ENCODE peak calls at places on chromosomes 2 and 18, in eight cellular contexts. Z is Kasumi-1; B is stimulated activated naive CD8-positive, alpha-beta T cell treated with anti-CD3 and anti-CD28 coated beads, Interleukin-15, Interleukin-2, amounts not matched to agents 100 U/mL and 50 U/mL, for 24 hours; M is stimulated activated CD4-positive, alpha-beta T cell treated with anti-CD3 and anti-CD28 coated beads, Interleukin-1b, Interleukin-23, amount 100 ng/mL, for 24 hours; K is osteocyte; W is iPS DF 6.9; G is occipital lobe; T is stimulated activated CD8-positive, alpha-beta memory T cell treated with anti-CD3 and anti-CD28 coated beads, Interleukin-4, amount 100 ng/mL, for 4 hours. L is an unnamed sample.

GRCh38 chr18:31419457-31419932 is 28.0 kb upstream of the DSG3 start:
- DNase-seq in Z (no peak), B (no peak), M (no peak), K (no peak), W (no peak), G (no peak), T (no peak), L (no peak)

GRCh38 chr2:37838541-37839167 is 86.4 kb upstream of the RMDN2 start:
- DNase-seq in Z (no peak), B (no peak), M (no peak), K (peak), W (no peak), G (no peak), T (no peak), L (no peak)

GRCh38 chr2:144376475-144376874 is 143.4 kb downstream of the ZEB2 start:
- DNase-seq in Z (peak), B (no peak), M (no peak), K (no peak), W (no peak), G (no peak), T (no peak), L (no peak)

GRCh38 chr2:216571178-216571908 is 61.9 kb upstream of the IGFBP2 start:
- DNase-seq in Z (no peak), B (no peak), M (no peak), K (no peak), W (no peak), G (no peak), T (no peak), L (no peak)

GRCh38 chr2:161415041-161415440 is 1.1 kb upstream of the TBR1 start:
- DNase-seq in Z (peak), B (no peak), M (no peak), K (no peak), W (no peak), G (no peak), T (no peak), L (no peak)

GRCh38 chr18:8341481-8342230 is 267.6 kb upstream of the RAB12 start:
- DNase-seq in Z (no peak), B (no peak), M (no peak), K (no peak), W (no peak), G (no peak), T (no peak), L (no peak)

GRCh38 chr2:134140251-134140661 is 113.6 kb upstream of the MGAT5 start:
- DNase-seq in Z (no peak), B (no peak), M (no peak), K (no peak), W (no peak), G (no peak), T (no peak), L (no peak)

GRCh38 chr2:51723716-51724115 is 691.8 kb upstream of the NRXN1 start:
- DNase-seq in Z (no peak), B (no peak), M (no peak), K (no peak), W (no peak), G (no peak), T (no peak), L (no peak)

GRCh38 chr2:102301867-102302362 is 9.4 kb upstream of the IL1RL1 start:
- DNase-seq in Z (peak), B (peak), M (peak), K (no peak), W (peak), G (no peak), T (peak), L (no peak)

GRCh38 chr2:71545572-71546274 is 92.4 kb downstream of the DYSF start:
- DNase-seq in Z (peak), B (peak), M (peak), K (no peak), W (peak), G (peak), T (no peak), L (peak)

GRCh38 chr18:25136416-25137132 is 215.4 kb downstream of the ZNF521 start:
- DNase-seq in Z (no peak), B (no peak), M (no peak), K (no peak), W (no peak), G (no peak), T (no peak), L (no peak)

GRCh38 chr2:27164960-27165763 is 16.4 kb downstream of the TCF23 start:
- DNase-seq in Z (no peak), B (no peak), M (no peak), K (no peak), W (no peak), G (no peak), T (no peak), L (no peak)